ENCODE peak calls at places on chromosomes 1 and 21, in five cellular contexts. K, P, L, T and C are unnamed samples.

GRCh38 chr1:45328680-45329079 is 2.0 kb downstream of the HPDL start:
- DNase-seq in P (no peak), L (no peak), T (no peak), K (no peak), C (no peak)

GRCh38 chr1:119075614-119076013 is 64.8 kb downstream of the WARS2 start:
- DNase-seq in P (no peak), K (no peak), L (no peak), T (no peak), C (no peak)

GRCh38 chr1:78303620-78304019 is 187.2 kb upstream of the PTGFR start:
- DNase-seq in T (no peak), K (peak), P (no peak), L (no peak), C (peak)

GRCh38 chr1:10635385-10635896 is 160.7 kb downstream of the PEX14 start:
- DNase-seq in T (no peak), K (peak), P (no peak), L (no peak), C (peak)

GRCh38 chr1:15968172-15968571 is 7.7 kb downstream of the ZBTB17 start:
- DNase-seq in T (no peak), K (no peak), P (no peak), L (no peak), C (no peak)

GRCh38 chr1:204206121-204206520 is 7.7 kb downstream of the GOLT1A start:
- DNase-seq in T (no peak), L (no peak), K (no peak), P (no peak), C (no peak)

GRCh38 chr1:94383966-94384408 is 34.2 kb upstream of the ABCD3 start:
- DNase-seq in P (no peak), L (no peak), T (peak), K (no peak), C (no peak)

GRCh38 chr1:25900209-25900608 is 6.0 kb downstream of the STMN1 start:
- DNase-seq in P (no peak), T (no peak), L (no peak), K (no peak), C (no peak)

GRCh38 chr21:21324297-21324696 is 326.1 kb downstream of the NCAM2 start:
- DNase-seq in T (no peak), K (no peak), P (no peak), L (no peak), C (no peak)

GRCh38 chr1:9827558-9828185 is 3.9 kb upstream of the CLSTN1 start:
- DNase-seq in P (no peak), T (no peak), L (no peak), K (no peak), C (no peak)

GRCh38 chr1:170732262-170732595 is 68.3 kb downstream of the PRRX1 start:
- DNase-seq in K (no peak), P (no peak), L (no peak), T (no peak), C (no peak)

GRCh38 chr1:158087320-158087927 is 93.3 kb upstream of the CD1D start:
- DNase-seq in L (peak), T (no peak), P (no peak), K (no peak), C (peak)

GRCh38 chr1:3968851-3969250 is 68.8 kb upstream of the C1orf174 start:
- DNase-seq in P (no peak), K (no peak), T (no peak), L (no peak), C (no peak)

GRCh38 chr21:41769933-41770332 is 3.1 kb upstream of the RIPK4 start:
- DNase-seq in P (no peak), L (no peak), T (no peak), K (no peak), C (no peak)

GRCh38 chr1:180167721-180168467 is 13.2 kb downstream of the QSOX1 start:
- DNase-seq in T (no peak), L (peak), K (peak), P (no peak), C (peak)

GRCh38 chr1:56206391-56206790 is 373.0 kb downstream of the PLPP3 start:
- DNase-seq in K (no peak), T (no peak), P (no peak), L (no peak), C (no peak)

GRCh38 chr1:14894811-14895524 is 258.6 kb upstream of the TMEM51 start:
- DNase-seq in K (peak), P (no peak), L (no peak), T (no peak), C (no peak)

GRCh38 chr1:94109478-94109877 is 11.5 kb downstream of the ABCA4 start:
- DNase-seq in L (no peak), T (no peak), K (no peak), P (no peak), C (peak)

GRCh38 chr1:159214149-159214760 is 9.6 kb downstream of the ACKR1 start:
- DNase-seq in L (peak), P (no peak), T (no peak), K (peak), C (peak)

GRCh38 chr1:150695561-150695960 is 1.4 kb downstream of the GOLPH3L start:
- DNase-seq in K (no peak), P (no peak), L (no peak), T (no peak), C (no peak)

GRCh38 chr1:167563579-167564246 is 10.2 kb upstream of the CREG1 start:
- DNase-seq in L (no peak), T (no peak), K (no peak), P (no peak), C (no peak)

GRCh38 chr21:42460391-42461184 is 35.4 kb downstream of the RSPH1 start:
- DNase-seq in T (peak), P (no peak), K (no peak), L (no peak), C (no peak)

GRCh38 chr1:191016765-191017164 is 539.1 kb upstream of the BRINP3 start:
- DNase-seq in T (no peak), L (no peak), P (no peak), K (no peak), C (no peak)

GRCh38 chr1:82819234-82819633 is 1018.5 kb downstream of the ADGRL2 start:
- DNase-seq in P (no peak), K (no peak), T (no peak), L (no peak), C (no peak)

GRCh38 chr1:222463059-222463730 is 84.7 kb downstream of the HHIPL2 start:
- DNase-seq in T (no peak), K (no peak), L (no peak), P (no peak), C (no peak)

GRCh38 chr1:222464841-222465210 is 83.1 kb downstream of the HHIPL2 start:
- DNase-seq in K (peak), P (no peak), L (peak), T (peak), C (peak)

GRCh38 chr1:222462598-222462997 is 85.3 kb downstream of the HHIPL2 start:
- DNase-seq in K (no peak), L (no peak), P (no peak), T (no peak), C (no peak)

GRCh38 chr1:222465211-222466041 is 82.5 kb downstream of the HHIPL2 start:
- DNase-seq in T (peak), K (peak), L (peak), P (peak), C (peak)

GRCh38 chr1:222466150-222466865 is 81.6 kb downstream of the HHIPL2 start:
- DNase-seq in P (no peak), T (no peak), L (no peak), K (no peak), C (no peak)
- H3K27ac ChIP-seq in P (peak), T (no peak), L (no peak), K (peak), C (peak)

GRCh38 chr1:147242449-147243227 is at the start of gene CHD1L:
- DNase-seq in L (peak), K (peak), P (peak), T (peak), C (peak)
- TF ChIP-seq POLR2A in L (peak), K (no peak), P (no peak), T (peak), C (peak)

DNA sequence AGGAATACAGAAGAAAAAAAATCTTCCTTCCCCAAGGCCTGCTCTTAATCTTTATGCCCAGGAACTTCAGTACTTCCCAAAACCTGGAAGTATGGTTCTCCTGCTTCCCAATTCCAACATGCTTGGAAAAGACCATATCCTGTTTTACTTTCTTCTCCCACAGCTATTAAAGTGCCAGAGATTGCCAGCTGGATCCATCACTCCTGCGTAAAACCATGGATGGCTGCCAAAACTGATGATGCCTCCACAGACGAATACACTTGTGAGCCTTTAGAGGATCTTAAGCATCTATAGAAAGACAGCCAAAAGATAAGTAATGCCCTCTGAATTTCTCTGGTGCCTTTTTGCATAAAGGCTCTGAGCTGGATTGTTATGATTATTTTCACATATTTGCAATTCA is 1807.9 kb downstream of the BRINP3 start:
- DNase-seq in K (no peak), T (no peak), L (no peak), P (no peak), C (no peak)
- H3K27ac ChIP-seq in K (no peak), T (no peak), L (no peak), P (no peak), C (no peak)

DNA sequence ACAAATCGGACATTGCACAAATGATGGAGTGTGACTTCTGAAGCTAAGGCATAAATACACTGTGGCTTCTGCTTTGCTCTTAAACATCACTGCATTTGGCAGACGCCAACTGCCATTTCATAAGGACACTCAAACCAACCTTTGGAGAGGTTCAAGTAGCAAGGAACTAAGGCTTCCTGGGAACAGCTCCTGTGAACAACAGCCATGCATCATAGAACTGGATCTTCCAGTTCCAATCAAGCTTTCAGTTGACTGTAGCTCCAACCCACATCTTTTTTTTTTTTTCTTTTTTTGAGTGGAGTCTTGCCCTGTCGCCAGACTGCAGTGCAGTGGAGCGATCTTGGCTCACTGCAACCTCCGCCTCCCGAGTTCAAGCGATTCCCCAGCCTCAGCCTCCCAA is 10.7 kb upstream of the HUNK start:
- DNase-seq in K (no peak), T (no peak), L (no peak), P (no peak), C (no peak)
- TF ChIP-seq POLR2A in K (no peak), T (no peak), L (no peak), P (no peak), C (no peak)